ENCODE peak calls at places on chromosomes 6 and 20, in four cellular contexts. X is GM23338, U is right atrium auricular region, W is HCT116. B is an unnamed sample. For H3K27me3, the result is how much of the 10 kb centered on the place peaks cover.

GRCh38 chr6:9875605-9876353 is 539.1 kb downstream of the TFAP2A start:
- DNase-seq in X (no peak), U (no peak), W (no peak), B (no peak)

GRCh38 chr20:44212792-44213191 is 2.2 kb upstream of the OSER1 start:
- DNase-seq in X (no peak), U (no peak), W (no peak), B (no peak)

GRCh38 chr6:108635505-108636226 is 74.9 kb downstream of the FOXO3 start:
- DNase-seq in X (no peak), U (no peak), W (no peak), B (no peak)

GRCh38 chr20:44033873-44034272 is 119.2 kb downstream of the TOX2 start:
- DNase-seq in X (no peak), U (peak), W (no peak), B (no peak)

GRCh38 chr20:46857061-46857831 is 37.4 kb upstream of the EYA2 start:
- DNase-seq in X (no peak), U (no peak), W (no peak), B (no peak)

GRCh38 chr6:3749390-3749978 is 2.0 kb downstream of the PXDC1 start:
- DNase-seq in X (peak), U (no peak), W (no peak), B (no peak)

GRCh38 chr20:48102821-48103635 is 317.7 kb upstream of the SULF2 start:
- DNase-seq in X (no peak), U (no peak), W (no peak), B (no peak)

GRCh38 chr6:18477301-18477941 is 90.3 kb downstream of the RNF144B start:
- DNase-seq in X (no peak), U (no peak), W (no peak), B (peak)

GRCh38 chr6:29992792-29993191 is 50.5 kb downstream of the HLA-A start:
- DNase-seq in X (no peak), U (no peak), W (peak), B (no peak)

GRCh38 chr6:141488466-141488865 is 644.3 kb upstream of the GJE1 start:
- DNase-seq in X (no peak), U (no peak), W (no peak), B (no peak)

GRCh38 chr6:112626468-112627082 is 279.4 kb downstream of the RFPL4B start:
- DNase-seq in X (no peak), U (no peak), W (no peak), B (no peak)

GRCh38 chr6:144377586-144377985 is 92.5 kb downstream of the UTRN start:
- DNase-seq in X (no peak), U (no peak), W (no peak), B (no peak)

GRCh38 chr6:170155464-170156196 is 135.2 kb downstream of the DLL1 start:
- DNase-seq in X (no peak), U (no peak), W (no peak), B (no peak)

GRCh38 chr6:116152620-116153019 is 26.7 kb upstream of the COL10A1 start:
- DNase-seq in X (no peak), U (no peak), W (no peak), B (no peak)

GRCh38 chr6:167996424-167997199 is 859 bp upstream of the KIF25 start:
- DNase-seq in X (peak), U (no peak), W (no peak), B (no peak)

DNA sequence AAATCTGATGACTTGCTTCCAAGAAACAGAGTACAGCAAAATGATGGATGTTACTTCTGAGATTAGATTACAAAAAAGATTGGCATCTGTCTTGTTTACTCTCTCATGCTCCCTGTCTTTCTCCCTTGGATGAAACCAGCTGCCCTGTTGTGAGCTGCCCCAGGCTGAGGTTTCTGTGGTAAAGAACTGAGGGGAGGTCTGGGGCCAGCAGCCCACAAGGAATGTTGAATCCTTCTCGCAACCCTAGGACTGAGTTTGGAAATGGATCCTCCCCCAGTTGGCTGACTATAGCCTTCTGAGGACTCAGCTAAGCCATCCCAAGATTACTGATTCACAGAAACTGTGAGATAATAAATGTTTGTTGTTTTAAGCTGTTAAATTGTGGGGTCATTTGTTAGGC is 5.6 kb upstream of the HECA start:
- DNase-seq in X (no peak), U (no peak), W (no peak), B (no peak)
- H3K27me3 ChIP-seq in X (under half), U (under half), W (under half), B (under half)

GRCh38 chr20:49657118-49657901 is 56.4 kb downstream of the B4GALT5 start:
- DNase-seq in X (no peak), U (no peak), W (no peak), B (no peak)
- H3K27ac ChIP-seq in X (peak), U (no peak), W (no peak), B (no peak)

DNA sequence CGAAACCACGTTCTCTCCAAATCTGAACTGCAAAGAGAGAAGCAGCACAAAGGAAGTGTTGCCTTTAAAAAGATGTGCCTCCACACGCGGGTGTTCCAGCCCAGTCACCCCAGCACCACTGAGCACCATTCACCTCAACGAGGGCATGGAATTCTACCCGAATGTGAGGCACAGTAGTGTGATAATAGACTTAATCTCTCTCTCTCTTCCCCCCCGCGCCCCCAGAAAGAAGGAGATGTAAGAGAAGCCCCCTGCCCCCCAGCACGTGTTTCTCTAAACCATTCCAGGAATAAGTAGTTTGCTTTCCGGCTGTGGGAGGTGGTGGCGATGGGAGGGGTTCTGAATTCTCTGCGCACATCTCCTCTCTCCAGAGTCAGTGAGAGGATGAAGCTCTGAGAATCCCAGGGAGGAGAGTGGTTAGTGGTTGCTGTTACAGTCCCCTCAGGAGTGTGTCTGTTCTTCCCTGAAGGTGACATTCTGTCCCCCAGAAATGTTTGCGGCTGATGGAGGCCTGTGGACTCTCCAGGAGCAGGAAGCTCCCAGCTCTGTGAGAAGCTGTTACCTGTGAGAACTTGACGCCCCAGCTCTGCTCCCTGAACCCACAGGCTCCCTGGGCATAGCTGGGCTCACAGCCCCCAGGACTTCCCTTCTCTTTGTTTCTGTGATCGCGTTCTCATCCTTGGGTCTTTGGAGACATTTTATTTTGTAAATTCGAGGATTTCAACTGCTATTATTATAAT is 23.5 kb upstream of the IRF4 start:
- DNase-seq in X (no peak), U (no peak), W (no peak), B (no peak)
- H3K4me3 ChIP-seq in X (no peak), U (no peak), W (no peak), B (no peak)

GRCh38 chr20:60804240-60804917 is 447.7 kb upstream of the CDH4 start:
- DNase-seq in X (peak), U (no peak), W (no peak), B (no peak)

GRCh38 chr20:60808003-60808402 is 444.1 kb upstream of the CDH4 start:
- DNase-seq in X (no peak), U (no peak), W (no peak), B (no peak)

GRCh38 chr20:60806824-60807223 is 445.2 kb upstream of the CDH4 start:
- DNase-seq in X (no peak), U (no peak), W (no peak), B (no peak)

GRCh38 chr20:60803335-60804070 is 448.6 kb upstream of the CDH4 start:
- DNase-seq in X (no peak), U (no peak), W (no peak), B (no peak)

DNA sequence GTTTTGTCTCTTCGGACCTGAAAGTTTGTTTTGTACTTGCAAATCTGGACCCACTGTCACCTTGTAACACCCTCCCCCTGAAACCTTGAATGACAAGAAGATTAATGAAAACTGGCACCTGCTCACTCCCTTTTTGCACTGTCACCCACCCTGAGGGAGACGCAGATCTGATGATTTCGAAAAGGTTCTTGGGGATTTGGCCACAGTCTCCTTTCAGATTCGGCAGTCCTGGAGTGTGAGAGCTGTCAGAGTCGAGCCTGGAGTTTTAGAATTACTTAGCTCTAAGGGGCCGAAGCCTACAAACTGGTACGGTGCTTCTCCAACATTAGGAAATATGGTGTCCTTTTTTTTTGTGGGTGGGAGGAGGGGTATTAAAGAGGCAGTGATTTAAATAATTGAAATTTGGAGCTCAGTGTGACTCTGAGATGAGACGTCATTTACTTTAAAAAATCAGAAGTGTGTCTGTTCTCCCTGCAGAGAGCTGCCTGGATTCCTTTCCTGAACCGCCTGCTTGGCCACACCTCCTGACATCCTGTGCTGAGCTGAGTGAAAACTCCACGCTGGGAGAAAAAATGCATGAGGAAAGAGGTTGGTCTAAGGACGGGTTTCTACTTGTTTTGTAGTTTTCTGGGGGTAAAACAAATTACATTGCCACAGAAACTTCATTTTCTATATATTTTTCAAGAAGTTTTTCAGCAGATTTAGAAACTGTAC is 447.0 kb upstream of the CDH4 start:
- DNase-seq in X (no peak), U (no peak), W (no peak), B (peak)
- H3K27me3 ChIP-seq in X (under half), U (under half), W (under half), B (under half)

DNA sequence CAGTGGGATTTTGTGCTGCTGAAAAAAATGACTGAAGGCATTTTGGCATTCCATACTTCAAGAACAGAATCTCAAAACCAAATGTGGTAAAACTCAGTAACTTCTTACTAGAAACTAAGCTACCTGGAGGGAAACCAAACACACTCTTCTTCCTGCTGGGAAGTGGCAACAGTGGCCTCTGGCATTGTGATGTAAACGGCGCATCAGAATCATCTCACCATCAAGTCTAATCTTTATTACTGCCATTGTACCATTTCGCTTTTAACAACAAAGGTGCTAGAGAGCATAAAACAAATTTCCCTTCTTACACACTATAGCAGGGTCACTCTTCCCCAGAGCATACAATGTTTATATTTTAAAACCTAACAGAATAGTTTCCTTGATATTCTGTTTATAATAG is 101.6 kb upstream of the CEP162 start:
- DNase-seq in X (peak), U (no peak), W (no peak), B (no peak)
- H3K27ac ChIP-seq in X (no peak), U (no peak), W (no peak), B (no peak)

GRCh38 chr6:148677594-148678476 is 69.0 kb upstream of the UST start:
- DNase-seq in X (no peak), U (no peak), W (no peak), B (no peak)
- H3K4me3 ChIP-seq in X (no peak), U (no peak), W (no peak), B (no peak)

GRCh38 chr20:61529354-61529753 is 277.3 kb downstream of the CDH4 start:
- DNase-seq in X (no peak), U (no peak), W (no peak), B (no peak)
- H3K27me3 ChIP-seq in X (under half), U (under half), W (under half), B (under half)

GRCh38 chr20:19072988-19073387 is 139.5 kb upstream of the SLC24A3 start:
- DNase-seq in X (no peak), U (no peak), W (no peak), B (no peak)
- H3K27ac ChIP-seq in X (no peak), U (no peak), W (no peak), B (no peak)

GRCh38 chr6:149860834-149861602 is 3.1 kb downstream of the LRP11 start:
- DNase-seq in X (no peak), U (no peak), W (no peak), B (no peak)
- H3K4me3 ChIP-seq in X (peak), U (no peak), W (no peak), B (no peak)

GRCh38 chr6:38708483-38708882 is 5.5 kb upstream of the GLO1 start:
- DNase-seq in X (no peak), U (no peak), W (no peak), B (peak)

GRCh38 chr6:38716825-38717224 is 1.7 kb downstream of the DNAH8 start:
- DNase-seq in X (no peak), U (no peak), W (no peak), B (no peak)

GRCh38 chr6:38715016-38715809 is at the start of gene DNAH8:
- DNase-seq in X (peak), U (no peak), W (no peak), B (no peak)

GRCh38 chr6:38714239-38715015 is 684 bp upstream of the DNAH8 start:
- DNase-seq in X (no peak), U (no peak), W (no peak), B (no peak)

GRCh38 chr6:38713812-38714211 is 1.3 kb upstream of the DNAH8 start:
- DNase-seq in X (peak), U (no peak), W (no peak), B (no peak)
- H3K27me3 ChIP-seq in X (under half), U (under half), W (under half), B (under half)

B was measured in A673.